ENCODE peak calls at places on chromosomes 6 and 20, in nine cellular contexts. I is tibial artery, K is endothelial cell, P is hepatocyte, J is fibroblast of pulmonary artery, Z is B cell, C is ascending aorta, D is lower lobe of right lung, W is mesothelial cell of epicardium. T is an unnamed sample.
A peak's percentile ranks its signal among the peaks of the same experiment; 100 is the strongest.

GRCh38 chr6:147742445-147742844 is 234.0 kb downstream of the SAMD5 start:
- DNase-seq in K (no peak), D (no peak), W (no peak), P (peak; percentile 18), Z (no peak), I (no peak), J (no peak), C (no peak), T (no peak)

GRCh38 chr20:40449974-40450616 is 238.9 kb downstream of the MAFB start:
- DNase-seq in I (no peak), W (no peak), K (no peak), J (no peak), D (no peak), C (no peak), Z (no peak), P (no peak), T (no peak)

GRCh38 chr6:139973602-139974373 is 599.3 kb upstream of the CITED2 start:
- DNase-seq in C (no peak), Z (no peak), K (no peak), W (no peak), P (no peak), I (no peak), D (no peak), J (peak; percentile 97), T (no peak)

GRCh38 chr6:56640374-56640773 is 2.3 kb downstream of the DST start:
- DNase-seq in J (no peak), C (no peak), D (no peak), Z (no peak), P (no peak), K (no peak), I (no peak), W (no peak), T (no peak)

GRCh38 chr20:36820073-36820472 is 46.5 kb upstream of the DSN1 start:
- DNase-seq in P (no peak), Z (no peak), W (no peak), I (no peak), D (no peak), J (no peak), K (no peak), C (no peak), T (no peak)

GRCh38 chr6:25717856-25718740 is 36.4 kb upstream of the SLC17A4 start:
- DNase-seq in J (peak; percentile 61), P (peak; percentile 64), Z (peak; percentile 31), I (no peak), W (no peak), K (peak; percentile 17), C (no peak), D (no peak), T (no peak)

GRCh38 chr6:36346486-36346885 is 9.8 kb upstream of the BNIP5 start:
- DNase-seq in I (no peak), J (no peak), Z (no peak), W (no peak), K (no peak), P (no peak), C (no peak), D (no peak), T (no peak)

GRCh38 chr6:142416179-142416578 is 114.4 kb downstream of the ADGRG6 start:
- DNase-seq in K (no peak), D (no peak), I (no peak), C (no peak), W (no peak), P (peak; percentile 52), J (peak; percentile 97), Z (no peak), T (no peak)

GRCh38 chr20:25054995-25055629 is 2.8 kb downstream of the ACSS1 start:
- DNase-seq in C (no peak), I (peak; percentile 9), W (no peak), J (no peak), D (no peak), K (no peak), P (no peak), Z (no peak), T (no peak)

GRCh38 chr6:111663692-111664564 is 58.2 kb upstream of the TRAF3IP2 start:
- DNase-seq in I (peak; percentile 52), D (peak; percentile 57), W (peak; percentile 57), K (peak; percentile 78), C (no peak), P (peak; percentile 60), J (peak; percentile 75), Z (no peak), T (peak; percentile 82)

GRCh38 chr20:33192912-33193501 is 24.1 kb upstream of the BPIFA3 start:
- DNase-seq in J (no peak), Z (no peak), P (no peak), K (no peak), W (no peak), D (no peak), C (no peak), I (no peak), T (no peak)

GRCh38 chr6:118743744-118744143 is 92.4 kb upstream of the CEP85L start:
- DNase-seq in W (no peak), D (no peak), C (no peak), Z (no peak), P (no peak), I (no peak), K (no peak), J (no peak), T (no peak)

GRCh38 chr6:80594461-80594860 is 488.0 kb downstream of the BCKDHB start:
- DNase-seq in J (no peak), P (no peak), C (no peak), I (no peak), D (no peak), W (no peak), Z (no peak), K (no peak), T (no peak)

GRCh38 chr6:136860043-136860442 is 37.7 kb downstream of the PEX7 start:
- DNase-seq in D (no peak), P (no peak), K (no peak), W (no peak), I (no peak), J (no peak), Z (no peak), C (no peak), T (no peak)

GRCh38 chr6:93684339-93684738 is 265.0 kb upstream of the EPHA7 start:
- DNase-seq in K (no peak), I (no peak), C (no peak), J (no peak), W (no peak), Z (no peak), D (no peak), P (peak; percentile 17), T (no peak)

DNA sequence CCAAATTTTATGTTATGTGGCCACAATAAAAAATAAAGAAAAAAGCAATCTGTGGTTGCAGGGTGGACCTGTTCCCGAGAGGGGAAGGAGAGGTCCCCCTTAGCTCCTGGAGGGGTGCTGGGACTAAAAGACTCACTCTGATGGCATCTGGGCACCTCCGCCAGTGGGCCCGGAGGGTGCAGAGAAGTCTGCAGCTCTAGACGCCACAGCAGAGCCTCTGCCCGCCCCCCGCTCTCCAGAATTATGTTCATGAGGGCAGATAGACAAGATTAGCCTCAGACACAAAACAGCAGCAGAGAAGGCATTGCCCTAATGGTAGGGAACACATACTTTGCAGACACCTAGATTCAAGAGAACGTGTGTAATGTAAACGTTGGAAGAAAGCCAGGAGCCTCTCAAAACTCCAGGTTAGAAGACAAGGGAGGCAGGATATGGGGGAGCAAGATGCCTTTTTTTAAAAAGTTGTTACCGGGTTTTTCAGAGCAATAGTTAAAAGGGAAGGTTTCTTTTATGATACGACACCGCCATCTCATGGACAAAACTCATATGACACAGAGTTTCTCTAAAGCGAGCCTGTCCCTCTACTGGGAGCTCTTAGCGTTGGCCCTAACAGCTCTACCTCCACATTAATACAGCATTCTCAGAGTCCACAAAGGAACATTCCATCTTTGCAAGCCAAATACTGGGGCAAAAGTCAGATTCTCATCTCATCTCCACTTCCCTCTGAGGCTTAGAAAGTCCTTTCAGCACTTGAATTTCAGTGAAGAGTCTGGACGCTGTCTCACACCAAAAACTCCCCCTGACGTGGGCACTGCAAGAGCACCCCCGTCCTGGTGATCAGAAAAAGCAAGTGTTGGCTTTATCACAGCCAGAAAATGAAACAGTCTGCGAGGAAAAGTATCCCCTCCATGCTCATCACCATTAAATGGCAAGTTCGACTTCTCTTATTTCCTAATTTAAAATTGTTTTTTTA is 47.2 kb downstream of the FOXF2 start:
- DNase-seq in I (no peak), K (peak; percentile 77), P (peak; percentile 85), J (peak; percentile 76), D (no peak), W (peak; percentile 63), Z (peak; percentile 72), C (no peak), T (peak; percentile 64)
- TF ChIP-seq CTCF in I (peak; percentile 83), K (peak; percentile 69), P (peak; percentile 85), J (peak; percentile 77), D (peak; percentile 69), W (peak; percentile 77), Z (peak; percentile 78), C (peak; percentile 78), T (peak; percentile 74)

DNA sequence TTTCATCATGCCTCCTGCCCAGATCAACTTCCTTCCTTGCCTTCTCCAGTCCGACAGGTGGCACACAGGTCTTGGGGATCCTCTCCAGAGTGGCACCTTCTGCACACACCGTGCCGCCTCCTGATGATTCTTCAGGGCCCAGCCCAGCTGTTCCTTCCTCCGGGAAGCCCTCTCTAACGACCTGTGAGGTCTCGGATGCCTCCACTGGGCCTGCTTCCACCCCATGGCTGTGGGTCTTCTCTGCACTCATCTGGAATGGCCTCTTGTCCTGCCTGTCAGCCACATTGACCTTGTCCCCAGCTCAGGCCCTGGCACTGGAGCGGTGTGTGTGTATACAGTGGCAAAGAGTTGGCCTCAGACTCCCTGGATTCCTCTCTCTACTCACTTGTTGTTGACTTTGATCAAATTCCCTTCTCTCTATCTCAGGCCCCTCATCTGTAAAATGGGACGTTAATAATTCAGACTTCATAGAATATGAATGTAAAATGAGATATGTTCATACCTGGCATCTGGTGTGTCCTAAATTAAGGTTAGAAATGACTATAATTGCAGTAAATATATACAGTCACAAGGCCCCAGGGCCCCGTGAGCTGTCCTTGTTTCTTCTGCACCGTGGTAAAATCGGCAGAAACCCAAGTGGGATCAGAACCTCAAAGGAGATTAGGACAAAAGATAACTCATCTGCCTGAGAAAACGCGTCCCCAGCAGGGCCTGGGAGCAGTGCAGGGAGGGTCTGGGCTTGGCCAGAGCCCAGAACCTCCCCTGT is 1.5 kb downstream of the FAM210B start:
- DNase-seq in K (no peak), P (no peak), I (no peak), W (no peak), Z (no peak), C (no peak), J (no peak), D (no peak), T (no peak)
- TF ChIP-seq CTCF in K (no peak), P (no peak), I (no peak), W (no peak), Z (no peak), C (no peak), J (no peak), D (no peak), T (no peak)

GRCh38 chr20:63778857-63779256 is 39.3 kb downstream of the SLC2A4RG start:
- DNase-seq in D (no peak), W (no peak), K (no peak), J (no peak), P (no peak), C (no peak), I (no peak), Z (no peak), T (no peak)
- TF ChIP-seq CTCF in D (no peak), W (no peak), K (no peak), J (no peak), P (no peak), C (no peak), I (no peak), Z (no peak), T (no peak)

DNA sequence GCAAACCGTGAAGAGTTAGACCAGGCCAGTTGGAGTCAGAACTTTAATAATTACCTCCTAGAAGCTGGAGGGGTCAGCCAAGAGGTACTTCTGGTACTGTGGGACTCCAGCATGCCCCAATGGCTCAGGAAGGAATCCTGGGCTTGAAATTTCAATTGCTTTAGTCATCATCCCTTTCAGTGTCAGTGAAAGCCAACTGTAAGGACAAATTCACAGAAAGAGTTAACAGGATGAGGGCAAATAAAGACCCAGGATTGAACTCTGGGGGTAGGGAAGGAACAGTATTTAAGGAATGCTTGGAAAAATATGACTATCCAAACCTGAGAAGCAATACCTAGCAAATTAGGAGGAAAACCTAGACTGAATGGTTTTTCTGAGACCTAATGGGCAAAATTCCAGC is 735.1 kb upstream of the MARCKS start:
- DNase-seq in J (peak; percentile 91), D (no peak), W (no peak), P (peak; percentile 40), K (peak; percentile 5), Z (no peak), C (no peak), I (no peak), T (no peak)
- TF ChIP-seq CTCF in J (peak; percentile 47), D (no peak), W (no peak), P (peak; percentile 5), K (no peak), Z (no peak), C (no peak), I (no peak), T (no peak)